ENCODE peak calls at places on chromosomes 16 and 17, in eight cellular contexts. O, L, E, G, M, B, J and S are unnamed samples.

GRCh38 chr16:8645141-8645521 is 23.6 kb downstream of the METTL22 start:
- DNase-seq in O (no peak), L (no peak), E (no peak), G (no peak), M (no peak), B (no peak), J (no peak), S (no peak)

GRCh38 chr16:24635900-24636610 is 93.4 kb upstream of the TNRC6A start:
- DNase-seq in O (no peak), L (peak), E (no peak), G (peak), M (no peak), B (peak), J (no peak), S (no peak)

GRCh38 chr16:12090162-12090552 is 113.6 kb downstream of the SNX29 start:
- DNase-seq in O (no peak), L (no peak), E (no peak), G (no peak), M (no peak), B (no peak), J (no peak), S (no peak)

GRCh38 chr17:36641877-36642845 is 40.8 kb downstream of the MRM1 start:
- DNase-seq in O (no peak), L (no peak), E (no peak), G (no peak), M (no peak), B (no peak), J (no peak), S (peak)

GRCh38 chr17:80485846-80486245 is 9.4 kb upstream of the NPTX1 start:
- DNase-seq in O (peak), L (no peak), E (no peak), G (no peak), M (no peak), B (no peak), J (no peak), S (no peak)

GRCh38 chr16:78505544-78506371 is 406.3 kb downstream of the WWOX start:
- DNase-seq in O (no peak), L (peak), E (no peak), G (no peak), M (peak), B (peak), J (no peak), S (no peak)

GRCh38 chr17:50689956-50690886 is 17.5 kb downstream of the ANKRD40 start:
- DNase-seq in O (no peak), L (no peak), E (no peak), G (no peak), M (no peak), B (no peak), J (no peak), S (no peak)

GRCh38 chr17:76868176-76868668 is at the start of gene MGAT5B:
- DNase-seq in O (peak), L (peak), E (peak), G (peak), M (peak), B (peak), J (no peak), S (peak)

GRCh38 chr17:69500911-69501429 is 86.5 kb downstream of the MAP2K6 start:
- DNase-seq in O (no peak), L (no peak), E (no peak), G (no peak), M (no peak), B (no peak), J (no peak), S (no peak)

GRCh38 chr16:70160821-70161220 is 12.8 kb upstream of the CLEC18C start:
- DNase-seq in O (no peak), L (no peak), E (no peak), G (no peak), M (no peak), B (no peak), J (peak), S (no peak)

GRCh38 chr16:23236983-23237382 is 54.4 kb downstream of the SCNN1G start:
- DNase-seq in O (no peak), L (no peak), E (no peak), G (no peak), M (no peak), B (no peak), J (no peak), S (no peak)

GRCh38 chr17:30505868-30506417 is 28.7 kb downstream of the GOSR1 start:
- DNase-seq in O (no peak), L (no peak), E (no peak), G (no peak), M (no peak), B (no peak), J (no peak), S (no peak)

GRCh38 chr17:67218385-67218950 is 26.5 kb downstream of the HELZ start:
- DNase-seq in O (no peak), L (no peak), E (no peak), G (peak), M (no peak), B (no peak), J (no peak), S (no peak)

GRCh38 chr17:73156887-73157870 is 7.6 kb upstream of the SSTR2 start:
- DNase-seq in O (peak), L (no peak), E (peak), G (no peak), M (no peak), B (no peak), J (no peak), S (no peak)

GRCh38 chr17:69141802-69142472 is at the start of gene ABCA6:
- DNase-seq in O (no peak), L (no peak), E (no peak), G (no peak), M (no peak), B (no peak), J (no peak), S (no peak)

GRCh38 chr16:88343276-88343791 is 39.4 kb upstream of the ZNF469 start:
- DNase-seq in O (no peak), L (no peak), E (no peak), G (no peak), M (no peak), B (no peak), J (no peak), S (no peak)

GRCh38 chr17:28476076-28476475 is 2.6 kb downstream of the SLC13A2 start:
- DNase-seq in O (no peak), L (no peak), E (no peak), G (no peak), M (no peak), B (no peak), J (no peak), S (no peak)

GRCh38 chr16:54208262-54208661 is 78.3 kb downstream of the IRX3 start:
- DNase-seq in O (no peak), L (no peak), E (no peak), G (no peak), M (no peak), B (no peak), J (no peak), S (no peak)

GRCh38 chr16:2468725-2469398 is 2.2 kb upstream of the NTN3 start:
- DNase-seq in O (peak), L (peak), E (peak), G (no peak), M (no peak), B (no peak), J (no peak), S (no peak)

GRCh38 chr16:66902648-66903543 is 15.8 kb downstream of the CDH16 start:
- DNase-seq in O (no peak), L (peak), E (no peak), G (no peak), M (no peak), B (no peak), J (no peak), S (no peak)

GRCh38 chr16:397135-397661 is at the start of gene NME4:
- DNase-seq in O (peak), L (no peak), E (no peak), G (no peak), M (no peak), B (no peak), J (no peak), S (peak)

GRCh38 chr17:29722411-29723198 is 99.9 kb upstream of the CORO6 start:
- DNase-seq in O (peak), L (no peak), E (peak), G (peak), M (no peak), B (no peak), J (peak), S (peak)

GRCh38 chr17:48037036-48037881 is at the start of gene COPZ2:
- DNase-seq in O (peak), L (peak), E (peak), G (peak), M (peak), B (peak), J (peak), S (peak)

GRCh38 chr16:83744521-83744981 is 63.2 kb upstream of the HSBP1 start:
- DNase-seq in O (peak), L (peak), E (no peak), G (peak), M (no peak), B (no peak), J (peak), S (no peak)

GRCh38 chr17:12911241-12911640 is 106.6 kb downstream of the ELAC2 start:
- DNase-seq in O (no peak), L (no peak), E (no peak), G (peak), M (no peak), B (no peak), J (no peak), S (no peak)

GRCh38 chr17:4187076-4187475 is 44.1 kb downstream of the CYB5D2 start:
- DNase-seq in O (no peak), L (no peak), E (no peak), G (no peak), M (no peak), B (no peak), J (no peak), S (no peak)

GRCh38 chr16:8130197-8130596 is 460.1 kb downstream of the TMEM114 start:
- DNase-seq in O (no peak), L (no peak), E (no peak), G (no peak), M (no peak), B (no peak), J (no peak), S (no peak)

GRCh38 chr17:78736526-78737079 is 45.5 kb downstream of the CYTH1 start:
- DNase-seq in O (peak), L (peak), E (peak), G (no peak), M (no peak), B (peak), J (peak), S (peak)

DNA sequence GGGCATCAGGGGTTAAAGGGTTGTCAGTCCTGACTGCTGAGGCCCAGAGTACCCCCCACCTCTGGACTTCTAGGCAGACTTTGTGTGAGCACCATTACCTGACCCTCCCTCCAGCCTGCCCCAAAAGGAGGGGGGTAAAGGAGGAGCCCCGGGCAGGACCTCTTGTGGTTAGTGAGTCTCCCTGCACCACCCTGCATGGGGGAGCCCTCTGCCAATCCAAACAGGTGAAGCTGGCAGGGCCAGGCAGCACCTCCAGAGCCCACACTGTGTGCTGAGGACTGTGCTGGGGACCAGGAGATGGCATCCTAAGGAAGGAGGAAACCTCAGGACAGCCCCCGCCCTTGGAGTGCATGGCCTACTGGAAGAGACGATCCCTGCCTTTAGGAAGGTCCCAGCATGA is 2.6 kb upstream of the KRT14 start:
- DNase-seq in O (no peak), L (no peak), E (no peak), G (no peak), M (no peak), B (no peak), J (no peak), S (no peak)
- TF ChIP-seq CTCF in O (no peak), L (no peak), E (no peak), G (no peak), M (no peak), B (no peak), J (no peak), S (no peak)

DNA sequence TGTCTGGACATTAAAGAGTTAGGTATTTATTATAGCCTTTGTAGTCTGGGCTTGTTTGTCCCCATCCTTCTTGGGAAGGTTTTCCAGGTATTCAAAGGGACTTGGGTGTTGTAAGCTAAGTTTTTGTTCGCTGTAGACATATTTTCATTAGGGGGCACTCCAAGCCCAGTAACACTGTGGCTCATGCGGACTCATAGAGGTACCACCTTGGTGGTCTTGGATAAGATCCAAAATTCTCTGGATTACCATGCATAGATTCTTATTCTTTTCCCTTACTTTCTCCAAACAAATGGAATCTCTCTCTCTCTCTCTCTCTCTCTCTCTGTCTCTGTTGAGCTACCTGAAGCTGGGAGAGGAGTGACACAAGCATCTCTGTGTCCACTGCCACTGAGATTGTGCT is 48.9 kb downstream of the ERCC4 start:
- DNase-seq in O (no peak), L (no peak), E (no peak), G (no peak), M (no peak), B (no peak), J (no peak), S (no peak)
- TF ChIP-seq CTCF in O (no peak), L (no peak), E (no peak), G (no peak), M (no peak), B (no peak), J (no peak), S (no peak)

GRCh38 chr17:42180922-42181850 is at the start of gene KCNH4:
- DNase-seq in O (peak), L (peak), E (peak), G (peak), M (peak), B (peak), J (peak), S (peak)
- TF ChIP-seq CTCF in O (peak), L (peak), E (peak), G (peak), M (no peak), B (no peak), J (peak), S (peak)

GRCh38 chr16:81746566-81746965 is 32.5 kb upstream of the PLCG2 start:
- DNase-seq in O (no peak), L (no peak), E (no peak), G (no peak), M (no peak), B (no peak), J (no peak), S (no peak)

GRCh38 chr16:81748476-81749198 is 30.5 kb upstream of the PLCG2 start:
- DNase-seq in O (no peak), L (no peak), E (peak), G (no peak), M (no peak), B (no peak), J (no peak), S (peak)

GRCh38 chr16:81745704-81746558 is 33.2 kb upstream of the PLCG2 start:
- DNase-seq in O (peak), L (peak), E (peak), G (peak), M (no peak), B (peak), J (no peak), S (peak)

GRCh38 chr16:81744385-81744784 is 34.7 kb upstream of the PLCG2 start:
- DNase-seq in O (no peak), L (no peak), E (no peak), G (no peak), M (no peak), B (no peak), J (no peak), S (no peak)

DNA sequence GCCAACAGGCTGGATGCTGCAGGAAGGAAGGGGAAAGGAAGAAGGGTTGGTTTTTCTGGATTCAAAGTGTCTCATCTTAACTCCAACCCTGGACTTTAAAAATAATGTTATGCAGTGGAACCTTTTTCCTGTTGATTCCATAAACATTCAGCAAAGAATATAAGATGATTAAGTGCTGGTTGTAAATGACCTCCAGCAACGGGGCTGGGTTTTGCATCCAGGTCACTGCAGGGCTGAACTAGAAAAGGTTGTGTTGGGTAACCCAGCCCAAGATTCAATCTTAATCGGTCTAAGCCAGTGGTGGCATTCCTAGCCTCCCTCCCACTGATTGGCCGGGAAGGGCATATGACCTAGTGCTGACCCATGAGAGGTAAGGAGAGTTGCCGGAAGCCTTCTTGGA is 34.2 kb upstream of the PLCG2 start:
- DNase-seq in O (no peak), L (no peak), E (no peak), G (no peak), M (no peak), B (no peak), J (no peak), S (no peak)
- TF ChIP-seq CTCF in O (no peak), L (no peak), E (no peak), G (no peak), M (no peak), B (no peak), J (no peak), S (no peak)

GRCh38 chr16:79839851-79840321 is 239.3 kb upstream of the MAF start:
- DNase-seq in O (no peak), L (no peak), E (no peak), G (no peak), M (no peak), B (no peak), J (no peak), S (no peak)
- TF ChIP-seq CTCF in O (no peak), L (no peak), E (no peak), G (no peak), M (no peak), B (no peak), J (no peak), S (no peak)

GRCh38 chr16:30658731-30659506 is 688 bp downstream of the FBRS start:
- DNase-seq in O (peak), L (peak), E (peak), G (peak), M (peak), B (peak), J (no peak), S (peak)
- TF ChIP-seq CTCF in O (no peak), L (peak), E (no peak), G (peak), M (no peak), B (no peak), J (peak), S (no peak)